ENCODE peak calls at places on chromosomes 4 and X, in four cellular contexts. L, M, R and C are unnamed samples.
A peak's percentile ranks its signal among the peaks of the same experiment; 100 is the strongest.

GRCh38 chrX:10726647-10727046 is 106.3 kb upstream of the MID1 start:
- DNase-seq in R (no peak), M (no peak), L (no peak), C (no peak)

GRCh38 chr4:150579591-150580234 is 2.2 kb upstream of the MAB21L2 start:
- DNase-seq in L (no peak), M (no peak), R (peak; percentile 57), C (peak; percentile 55)

GRCh38 chrX:129678176-129678880 is 23.6 kb upstream of the APLN start:
- DNase-seq in L (no peak), M (no peak), R (no peak), C (no peak)

GRCh38 chr4:63460075-63460474 is 949.2 kb downstream of the TECRL start:
- DNase-seq in R (no peak), L (no peak), M (no peak), C (no peak)

GRCh38 chr4:141395246-141395830 is 174.6 kb downstream of the ZNF330 start:
- DNase-seq in M (no peak), R (no peak), L (no peak), C (no peak)

GRCh38 chr4:187464561-187464960 is 531.0 kb upstream of the ZFP42 start:
- DNase-seq in L (no peak), M (no peak), R (no peak), C (no peak)

GRCh38 chr4:126533176-126533575 is 1099.6 kb upstream of the INTU start:
- DNase-seq in L (no peak), R (no peak), M (no peak), C (no peak)

GRCh38 chr4:149291463-149291862 is 524.2 kb downstream of the IQCM start:
- DNase-seq in R (no peak), L (no peak), M (no peak), C (no peak)

GRCh38 chr4:92129408-92129994 is 174.3 kb upstream of the GRID2 start:
- DNase-seq in R (no peak), M (no peak), L (no peak), C (no peak)

GRCh38 chr4:18686338-18687039 is 664.9 kb upstream of the LCORL start:
- DNase-seq in R (no peak), L (no peak), M (no peak), C (no peak)

GRCh38 chrX:112043997-112044396 is 38.6 kb downstream of the TRPC5 start:
- DNase-seq in R (no peak), M (no peak), L (no peak), C (no peak)

GRCh38 chr4:169649545-169650226 is 29.3 kb downstream of the CLCN3 start:
- DNase-seq in M (no peak), L (peak; percentile 19), R (no peak), C (no peak)

GRCh38 chr4:30720021-30720655 is at the start of gene PCDH7:
- DNase-seq in M (no peak), L (no peak), R (peak; percentile 67), C (peak; percentile 12)

GRCh38 chrX:152601848-152602616 is 35.7 kb upstream of the GABRQ start:
- DNase-seq in M (peak; percentile 1), L (peak; percentile 19), R (peak; percentile 19), C (peak; percentile 22)

GRCh38 chr4:77849278-77849965 is 13.2 kb upstream of the MRPL1 start:
- DNase-seq in L (no peak), R (no peak), M (no peak), C (no peak)
- TF ChIP-seq SP1 in L (no peak), R (no peak), M (no peak), C (no peak)

GRCh38 chr4:8319061-8319460 is 49.5 kb downstream of the HTRA3 start:
- DNase-seq in M (no peak), L (no peak), R (no peak), C (no peak)
- TF ChIP-seq ELF4 in M (no peak), L (no peak), R (no peak), C (no peak)

GRCh38 chr4:114005569-114006442 is 26.4 kb upstream of the ARSJ start:
- DNase-seq in L (no peak), R (no peak), M (no peak), C (no peak)
- TF ChIP-seq SP1 in L (no peak), R (no peak), M (no peak), C (no peak)

DNA sequence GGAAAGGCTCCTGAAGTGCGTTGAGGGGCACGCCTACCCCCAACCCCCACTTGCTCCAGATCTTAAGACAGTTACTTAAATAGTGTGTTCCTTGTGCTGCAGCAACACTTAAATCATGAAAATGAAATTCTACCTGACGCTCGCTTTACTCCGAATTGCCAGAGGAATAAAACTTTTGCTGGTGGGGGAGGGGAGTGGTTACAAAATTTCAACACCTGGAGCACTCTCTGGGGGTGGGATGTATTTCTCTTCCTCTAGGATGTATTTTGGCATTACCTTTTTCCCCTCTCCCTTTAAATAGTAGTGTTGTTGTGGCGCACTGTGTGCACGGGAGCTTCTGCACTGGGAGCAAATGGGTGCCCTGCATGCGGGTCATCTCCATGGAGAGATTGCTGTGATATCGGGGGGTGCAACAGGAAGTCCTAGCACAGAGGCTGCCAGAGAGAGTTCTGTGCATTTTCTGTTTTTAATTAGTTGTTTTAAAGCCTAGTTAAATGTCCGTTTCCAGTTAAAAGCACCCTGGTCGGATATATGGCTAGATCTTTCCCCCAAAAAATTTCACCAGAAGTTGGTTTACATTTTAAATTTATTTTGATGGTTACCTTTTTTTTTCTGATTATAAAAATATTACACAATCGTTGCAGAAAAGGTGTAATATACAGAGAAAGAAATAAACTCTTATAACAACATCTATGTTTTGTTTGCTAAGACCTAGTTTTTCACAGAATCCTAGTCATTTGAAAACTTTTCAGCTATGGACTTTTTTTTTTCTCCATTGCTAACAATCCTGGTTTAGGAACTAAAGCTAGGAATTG is 207.6 kb downstream of the SOWAHB start:
- DNase-seq in M (no peak), L (no peak), R (no peak), C (peak; percentile 21)
- TF ChIP-seq ELF4 in M (no peak), L (no peak), R (no peak), C (no peak)

DNA sequence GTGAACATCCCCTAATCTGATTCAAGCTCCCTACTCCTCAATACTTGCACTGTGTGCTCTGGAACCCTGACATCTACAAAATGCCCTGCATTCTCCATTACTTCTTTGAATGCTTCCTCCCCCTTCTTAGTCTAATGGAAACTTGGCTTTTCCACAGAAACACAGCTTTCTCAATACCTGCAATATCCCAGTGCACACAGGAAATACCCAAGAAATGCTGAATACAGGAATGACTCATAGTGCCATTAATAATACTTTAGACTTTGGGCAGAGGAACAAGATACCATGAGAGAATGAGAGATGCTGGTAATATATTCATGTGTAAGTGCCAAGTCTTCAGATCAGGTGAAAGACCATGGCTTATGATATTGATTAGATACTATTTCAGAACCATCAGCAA is 5.6 kb downstream of the QRFPR start:
- DNase-seq in R (no peak), L (no peak), M (no peak), C (no peak)
- TF ChIP-seq SP1 in R (no peak), L (no peak), M (no peak), C (no peak)

DNA sequence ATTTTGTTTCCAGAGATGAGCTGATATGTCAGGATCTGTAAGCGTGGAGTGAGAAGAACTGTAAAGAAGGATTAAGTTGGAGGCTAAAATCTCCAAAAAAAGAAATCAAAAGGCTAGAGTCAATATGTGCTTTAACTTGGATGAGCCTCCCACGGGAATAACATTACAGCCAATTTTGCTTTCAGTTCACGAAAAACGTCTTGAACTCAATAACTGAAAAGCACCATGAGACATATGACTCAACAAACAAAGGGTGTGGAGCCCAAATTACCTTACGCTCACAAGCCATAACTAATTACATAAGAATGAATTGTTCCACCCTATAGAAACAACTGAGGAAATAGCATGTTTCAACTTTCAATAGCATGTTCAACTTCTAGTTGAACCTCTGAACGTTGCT is 22.3 kb downstream of the TMPRSS11D start:
- DNase-seq in L (no peak), M (no peak), R (no peak), C (no peak)
- TF ChIP-seq ELF4 in L (no peak), M (no peak), R (no peak), C (no peak)

GRCh38 chr4:45241976-45242375 is 515.6 kb upstream of the GNPDA2 start:
- DNase-seq in L (no peak), R (no peak), M (no peak), C (no peak)
- TF ChIP-seq SP1 in L (no peak), R (no peak), M (no peak), C (no peak)

GRCh38 chr4:122958505-122958904 is 36.1 kb upstream of the NUDT6 start:
- DNase-seq in R (no peak), M (no peak), L (no peak), C (no peak)

GRCh38 chr4:122960298-122960985 is 38.0 kb upstream of the NUDT6 start:
- DNase-seq in L (no peak), R (no peak), M (no peak), C (no peak)

GRCh38 chr4:122953924-122954323 is 31.5 kb upstream of the NUDT6 start:
- DNase-seq in R (no peak), L (no peak), M (no peak), C (no peak)

GRCh38 chr4:122963222-122963621 is 40.8 kb upstream of the NUDT6 start:
- DNase-seq in M (no peak), L (no peak), R (no peak), C (no peak)

DNA sequence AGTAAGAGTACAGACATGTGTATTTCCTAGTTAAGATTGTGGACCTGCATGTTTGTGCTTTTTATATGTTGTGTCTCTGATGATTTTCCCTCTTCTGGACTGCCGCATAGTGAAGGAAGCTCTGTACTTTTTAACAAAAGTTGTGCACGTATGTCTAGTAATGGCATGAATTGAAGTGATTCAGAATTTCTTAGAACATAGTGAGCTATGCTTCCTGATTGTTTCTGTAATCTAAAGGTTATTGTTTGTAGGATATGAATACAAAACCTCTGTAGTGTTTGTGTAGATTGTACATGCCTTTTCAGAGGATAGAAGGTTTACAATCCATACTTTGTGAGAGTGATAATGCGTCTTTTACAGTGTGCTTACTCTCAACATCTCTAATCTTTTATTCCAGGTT is 37.0 kb upstream of the NUDT6 start:
- DNase-seq in L (no peak), M (no peak), R (no peak), C (no peak)
- TF ChIP-seq ELF4 in L (no peak), M (no peak), R (no peak), C (no peak)

GRCh38 chr4:112270643-112271484 is 14.8 kb downstream of the TIFA start:
- DNase-seq in R (no peak), L (no peak), M (no peak), C (no peak)
- TF ChIP-seq SP1 in R (no peak), L (no peak), M (no peak), C (no peak)

DNA sequence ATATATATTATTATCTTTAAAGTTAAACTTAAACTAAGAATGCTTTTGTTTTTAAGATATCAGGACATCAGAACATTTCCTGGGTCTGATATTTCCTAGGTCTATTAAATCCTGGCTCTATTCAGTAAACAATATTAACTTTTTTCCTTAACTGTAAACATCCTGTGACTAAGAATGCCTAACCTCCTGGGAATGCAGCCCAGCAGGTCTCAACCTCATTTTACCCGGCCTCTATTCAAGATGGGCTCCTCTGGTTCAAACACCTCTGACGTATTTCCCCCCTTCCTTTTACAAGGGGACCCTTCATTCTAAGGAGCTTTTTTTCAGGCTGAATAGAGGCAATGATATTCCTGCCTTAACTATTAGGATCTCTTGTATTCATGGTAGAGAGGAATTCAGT is 35.8 kb upstream of the DYNLT3 start:
- DNase-seq in M (no peak), R (no peak), L (no peak), C (no peak)
- TF ChIP-seq ELF4 in M (no peak), R (no peak), L (no peak), C (no peak)